ENCODE peak calls at places on chromosome 15, in eight cellular contexts. One of them, this sample, is unnamed.
A peak's percentile ranks its signal among the peaks of the same experiment; 100 is the strongest.

GRCh38 chr15:99408236-99409096 is 157.2 kb downstream of the LRRC28 start:
- DNase-seq in stomach: no peak
- DNase-seq in right atrium auricular region: peak; percentile 60
- DNase-seq in PC-9: no peak
- DNase-seq in right lobe of liver: no peak
- DNase-seq in HCT116: no peak
- DNase-seq in adrenal gland: peak; percentile 32
- DNase-seq in Panc1: no peak
- DNase-seq in this sample: peak; percentile 28

GRCh38 chr15:35168464-35168863 is 83.4 kb upstream of the NANOGP8 start:
- DNase-seq in stomach: no peak
- DNase-seq in right atrium auricular region: no peak
- DNase-seq in PC-9: no peak
- DNase-seq in right lobe of liver: no peak
- DNase-seq in HCT116: no peak
- DNase-seq in adrenal gland: no peak
- DNase-seq in Panc1: no peak
- DNase-seq in this sample: no peak

GRCh38 chr15:90659481-90659880 is 57.7 kb upstream of the BLM start:
- DNase-seq in stomach: no peak
- DNase-seq in right atrium auricular region: no peak
- DNase-seq in PC-9: no peak
- DNase-seq in right lobe of liver: no peak
- DNase-seq in HCT116: no peak
- DNase-seq in adrenal gland: no peak
- DNase-seq in Panc1: no peak
- DNase-seq in this sample: no peak

GRCh38 chr15:101446527-101447167 is 42.9 kb downstream of the PCSK6 start:
- DNase-seq in stomach: peak; percentile 18
- DNase-seq in right atrium auricular region: peak; percentile 75
- DNase-seq in PC-9: no peak
- DNase-seq in right lobe of liver: peak; percentile 82
- DNase-seq in HCT116: no peak
- DNase-seq in adrenal gland: peak; percentile 27
- DNase-seq in Panc1: peak; percentile 79
- DNase-seq in this sample: no peak

GRCh38 chr15:49075876-49076275 is 29.6 kb upstream of the SECISBP2L start:
- DNase-seq in stomach: no peak
- DNase-seq in right atrium auricular region: no peak
- DNase-seq in PC-9: no peak
- DNase-seq in right lobe of liver: no peak
- DNase-seq in HCT116: no peak
- DNase-seq in adrenal gland: no peak
- DNase-seq in Panc1: no peak
- DNase-seq in this sample: no peak

GRCh38 chr15:69782809-69783208 is 314.9 kb downstream of the TLE3 start:
- DNase-seq in stomach: peak; percentile 34
- DNase-seq in right atrium auricular region: peak; percentile 46
- DNase-seq in PC-9: no peak
- DNase-seq in right lobe of liver: no peak
- DNase-seq in HCT116: no peak
- DNase-seq in adrenal gland: no peak
- DNase-seq in Panc1: no peak
- DNase-seq in this sample: no peak

GRCh38 chr15:101615986-101616848 is 36.0 kb downstream of the TM2D3 start:
- DNase-seq in stomach: peak; percentile 56
- DNase-seq in right atrium auricular region: peak; percentile 77
- DNase-seq in PC-9: peak; percentile 65
- DNase-seq in right lobe of liver: peak; percentile 78
- DNase-seq in HCT116: peak; percentile 56
- DNase-seq in adrenal gland: peak; percentile 83
- DNase-seq in Panc1: no peak
- DNase-seq in this sample: peak; percentile 47

GRCh38 chr15:77526582-77527163 is 106.0 kb downstream of the HMG20A start:
- DNase-seq in stomach: no peak
- DNase-seq in right atrium auricular region: no peak
- DNase-seq in PC-9: no peak
- DNase-seq in right lobe of liver: peak; percentile 35
- DNase-seq in HCT116: no peak
- DNase-seq in adrenal gland: no peak
- DNase-seq in Panc1: no peak
- DNase-seq in this sample: no peak

GRCh38 chr15:37046876-37047614 is 53.3 kb downstream of the MEIS2 start:
- DNase-seq in stomach: no peak
- DNase-seq in right atrium auricular region: no peak
- DNase-seq in PC-9: peak; percentile 10
- DNase-seq in right lobe of liver: no peak
- DNase-seq in HCT116: no peak
- DNase-seq in adrenal gland: no peak
- DNase-seq in Panc1: no peak
- DNase-seq in this sample: no peak

GRCh38 chr15:37041836-37042235 is 58.5 kb downstream of the MEIS2 start:
- DNase-seq in stomach: no peak
- DNase-seq in right atrium auricular region: no peak
- DNase-seq in PC-9: no peak
- DNase-seq in right lobe of liver: no peak
- DNase-seq in HCT116: no peak
- DNase-seq in adrenal gland: no peak
- DNase-seq in Panc1: no peak
- DNase-seq in this sample: no peak

GRCh38 chr15:37050345-37050744 is 50.0 kb downstream of the MEIS2 start:
- DNase-seq in stomach: no peak
- DNase-seq in right atrium auricular region: no peak
- DNase-seq in PC-9: no peak
- DNase-seq in right lobe of liver: no peak
- DNase-seq in HCT116: no peak
- DNase-seq in adrenal gland: no peak
- DNase-seq in Panc1: no peak
- DNase-seq in this sample: no peak

GRCh38 chr15:37045241-37045640 is 55.1 kb downstream of the MEIS2 start:
- DNase-seq in stomach: no peak
- DNase-seq in right atrium auricular region: no peak
- DNase-seq in PC-9: no peak
- DNase-seq in right lobe of liver: no peak
- DNase-seq in HCT116: no peak
- DNase-seq in adrenal gland: no peak
- DNase-seq in Panc1: no peak
- DNase-seq in this sample: no peak

GRCh38 chr15:37045859-37046318 is 54.5 kb downstream of the MEIS2 start:
- DNase-seq in stomach: no peak
- DNase-seq in right atrium auricular region: no peak
- DNase-seq in PC-9: no peak
- DNase-seq in right lobe of liver: no peak
- DNase-seq in HCT116: no peak
- DNase-seq in adrenal gland: no peak
- DNase-seq in Panc1: no peak
- DNase-seq in this sample: peak; percentile 29
- H3K4me3 ChIP-seq in stomach: no peak overlapping the region
- H3K4me3 ChIP-seq in right atrium auricular region: no peak overlapping the region
- H3K4me3 ChIP-seq in PC-9: no peak overlapping the region
- H3K4me3 ChIP-seq in right lobe of liver: no peak overlapping the region
- H3K4me3 ChIP-seq in HCT116: no peak overlapping the region
- H3K4me3 ChIP-seq in adrenal gland: no peak overlapping the region
- H3K4me3 ChIP-seq in Panc1: no peak overlapping the region
- H3K4me3 ChIP-seq in this sample: no peak overlapping the region

DNA sequence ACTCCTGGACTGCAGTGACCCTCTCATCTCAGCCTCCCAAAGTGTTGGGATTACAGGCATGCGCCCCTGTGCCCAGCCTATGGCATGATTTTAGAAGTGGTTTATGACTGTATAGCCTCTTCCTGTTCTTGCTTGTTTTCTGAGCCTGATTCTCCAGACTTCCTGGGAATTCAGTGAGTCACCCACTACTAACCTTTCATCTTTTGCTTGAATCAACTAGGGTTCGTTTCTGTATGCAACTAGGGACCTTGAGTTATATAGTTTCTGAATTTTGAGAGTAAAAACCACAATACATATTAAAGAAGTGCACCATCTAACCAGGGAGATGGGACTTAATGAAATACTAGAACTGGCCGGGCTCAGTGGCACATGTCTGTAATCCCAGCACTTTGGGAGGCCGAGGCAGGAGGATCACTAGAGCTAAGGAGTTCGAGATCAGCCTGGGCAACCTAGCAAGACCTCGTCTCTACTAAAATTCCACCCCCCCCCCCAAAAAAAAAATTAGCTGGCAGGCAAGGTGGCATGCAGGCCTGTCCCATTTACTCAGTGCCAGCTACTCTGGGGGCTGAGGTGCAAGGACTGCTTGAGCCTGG is 76.0 kb downstream of the ZNF609 start:
- DNase-seq in stomach: no peak
- DNase-seq in right atrium auricular region: no peak
- DNase-seq in PC-9: peak; percentile 20
- DNase-seq in right lobe of liver: no peak
- DNase-seq in HCT116: peak; percentile 79
- DNase-seq in adrenal gland: no peak
- DNase-seq in Panc1: peak; percentile 64
- DNase-seq in this sample: no peak
- H3K27ac ChIP-seq in stomach: no peak overlapping the region
- H3K27ac ChIP-seq in right atrium auricular region: no peak overlapping the region
- H3K27ac ChIP-seq in PC-9: peak overlapping the region; percentile 71
- H3K27ac ChIP-seq in right lobe of liver: no peak overlapping the region
- H3K27ac ChIP-seq in HCT116: peak overlapping the region; percentile 86
- H3K27ac ChIP-seq in adrenal gland: peak overlapping the region; percentile 46
- H3K27ac ChIP-seq in Panc1: peak overlapping the region; percentile 6
- H3K27ac ChIP-seq in this sample: no peak overlapping the region

DNA sequence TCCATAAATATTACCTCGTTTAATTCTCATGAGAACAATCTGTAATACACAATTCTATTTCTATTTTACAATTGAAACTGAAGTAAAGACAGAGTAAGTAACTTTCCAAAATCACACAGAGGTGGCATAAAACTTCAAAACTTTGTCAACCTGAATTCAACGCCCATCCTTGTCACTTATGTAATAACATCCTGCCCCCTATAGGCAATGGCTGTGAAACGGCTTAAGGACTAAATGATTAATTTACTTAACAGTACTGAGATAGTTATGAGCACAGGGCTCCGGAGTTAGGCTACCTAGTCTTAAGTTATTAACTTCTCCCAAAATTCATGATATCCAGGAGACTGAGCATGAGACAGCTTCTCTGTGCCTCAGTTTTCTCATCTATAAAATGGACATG is 293.1 kb upstream of the CHRM5 start:
- DNase-seq in stomach: no peak
- DNase-seq in right atrium auricular region: no peak
- DNase-seq in PC-9: no peak
- DNase-seq in right lobe of liver: no peak
- DNase-seq in HCT116: peak; percentile 26
- DNase-seq in adrenal gland: peak; percentile 36
- DNase-seq in Panc1: peak; percentile 13
- DNase-seq in this sample: no peak
- TF ChIP-seq CTCF in stomach: no peak
- TF ChIP-seq CTCF in right atrium auricular region: no peak
- TF ChIP-seq CTCF in PC-9: peak; percentile 63
- TF ChIP-seq CTCF in right lobe of liver: peak; percentile 22
- TF ChIP-seq CTCF in HCT116: peak; percentile 62
- TF ChIP-seq CTCF in adrenal gland: peak; percentile 44
- TF ChIP-seq CTCF in Panc1: peak; percentile 54
- TF ChIP-seq CTCF in this sample: no peak

GRCh38 chr15:89496155-89497098 is at the start of gene RHCG:
- DNase-seq in stomach: no peak
- DNase-seq in right atrium auricular region: no peak
- DNase-seq in PC-9: peak; percentile 59
- DNase-seq in right lobe of liver: peak; percentile 58
- DNase-seq in HCT116: no peak
- DNase-seq in adrenal gland: peak; percentile 9
- DNase-seq in Panc1: no peak
- DNase-seq in this sample: no peak
- H3K4me3 ChIP-seq in stomach: peak within 1 kb of the TSS; percentile 27
- H3K4me3 ChIP-seq in right atrium auricular region: peak within 1 kb of the TSS; percentile 6
- H3K4me3 ChIP-seq in PC-9: no peak within 1 kb of the TSS
- H3K4me3 ChIP-seq in right lobe of liver: peak within 1 kb of the TSS; percentile 40
- H3K4me3 ChIP-seq in HCT116: no peak within 1 kb of the TSS
- H3K4me3 ChIP-seq in adrenal gland: no peak within 1 kb of the TSS
- H3K4me3 ChIP-seq in Panc1: peak within 1 kb of the TSS; percentile 31
- H3K4me3 ChIP-seq in this sample: no peak within 1 kb of the TSS

This sample was measured in lung.